ENCODE peak calls at places on chromosomes 11 and 22, in five cellular contexts. One of them, this sample, is unnamed.

GRCh38 chr22:45006101-45006872 is 3.5 kb downstream of the PHF21B start:
- DNase-seq in psoas muscle: no peak
- DNase-seq in fibroblast of lung: no peak
- DNase-seq in heart right ventricle: no peak
- DNase-seq in cardiac muscle cell: peak
- DNase-seq in this sample: no peak

GRCh38 chr11:120385110-120385509 is 48.9 kb downstream of the ARHGEF12 start:
- DNase-seq in cardiac muscle cell: peak
- DNase-seq in fibroblast of lung: peak
- DNase-seq in heart right ventricle: no peak
- DNase-seq in psoas muscle: no peak
- DNase-seq in this sample: no peak

GRCh38 chr11:109037856-109038780 is 373.2 kb downstream of the DDX10 start:
- DNase-seq in psoas muscle: no peak
- DNase-seq in fibroblast of lung: peak
- DNase-seq in heart right ventricle: no peak
- DNase-seq in cardiac muscle cell: peak
- DNase-seq in this sample: peak

GRCh38 chr22:44438056-44438455 is 60.0 kb downstream of the RTL6 start:
- DNase-seq in fibroblast of lung: no peak
- DNase-seq in psoas muscle: no peak
- DNase-seq in heart right ventricle: no peak
- DNase-seq in cardiac muscle cell: no peak
- DNase-seq in this sample: no peak

GRCh38 chr11:66317322-66317765 is 500 bp upstream of the CD248 start:
- DNase-seq in heart right ventricle: peak
- DNase-seq in cardiac muscle cell: peak
- DNase-seq in psoas muscle: peak
- DNase-seq in fibroblast of lung: peak
- DNase-seq in this sample: no peak

GRCh38 chr11:44397586-44398178 is 87.7 kb upstream of the ALX4 start:
- DNase-seq in cardiac muscle cell: no peak
- DNase-seq in fibroblast of lung: no peak
- DNase-seq in heart right ventricle: no peak
- DNase-seq in psoas muscle: no peak
- DNase-seq in this sample: no peak

GRCh38 chr11:130413383-130414106 is 14.9 kb downstream of the ADAMTS8 start:
- DNase-seq in fibroblast of lung: peak
- DNase-seq in heart right ventricle: no peak
- DNase-seq in psoas muscle: no peak
- DNase-seq in cardiac muscle cell: peak
- DNase-seq in this sample: no peak

GRCh38 chr11:63614136-63614664 is at the start of gene PLAAT3:
- DNase-seq in fibroblast of lung: peak
- DNase-seq in cardiac muscle cell: peak
- DNase-seq in psoas muscle: peak
- DNase-seq in heart right ventricle: peak
- DNase-seq in this sample: peak

GRCh38 chr11:1308745-1309497 is 511 bp downstream of the TOLLIP start:
- DNase-seq in cardiac muscle cell: no peak
- DNase-seq in heart right ventricle: no peak
- DNase-seq in psoas muscle: no peak
- DNase-seq in fibroblast of lung: peak
- DNase-seq in this sample: no peak

GRCh38 chr11:30917859-30918478 is 331.8 kb upstream of the MPPED2 start:
- DNase-seq in fibroblast of lung: peak
- DNase-seq in cardiac muscle cell: peak
- DNase-seq in psoas muscle: no peak
- DNase-seq in heart right ventricle: peak
- DNase-seq in this sample: no peak

GRCh38 chr11:36411202-36411640 is 98.9 kb downstream of the TRAF6 start:
- DNase-seq in cardiac muscle cell: peak
- DNase-seq in psoas muscle: no peak
- DNase-seq in heart right ventricle: peak
- DNase-seq in fibroblast of lung: no peak
- DNase-seq in this sample: peak

GRCh38 chr11:86688398-86689179 is 16.2 kb upstream of the ME3 start:
- DNase-seq in psoas muscle: no peak
- DNase-seq in fibroblast of lung: peak
- DNase-seq in cardiac muscle cell: peak
- DNase-seq in heart right ventricle: no peak
- DNase-seq in this sample: peak

GRCh38 chr11:115552773-115553438 is 48.7 kb upstream of the CADM1 start:
- DNase-seq in cardiac muscle cell: no peak
- DNase-seq in fibroblast of lung: no peak
- DNase-seq in heart right ventricle: no peak
- DNase-seq in psoas muscle: no peak
- DNase-seq in this sample: no peak

GRCh38 chr11:1567052-1567720 is 4.9 kb downstream of the DUSP8 start:
- DNase-seq in psoas muscle: no peak
- DNase-seq in heart right ventricle: no peak
- DNase-seq in fibroblast of lung: no peak
- DNase-seq in cardiac muscle cell: no peak
- DNase-seq in this sample: no peak

GRCh38 chr11:3867209-3868071 is 12.0 kb downstream of the STIM1 start:
- DNase-seq in fibroblast of lung: peak
- DNase-seq in cardiac muscle cell: peak
- DNase-seq in psoas muscle: no peak
- DNase-seq in heart right ventricle: peak
- DNase-seq in this sample: no peak

GRCh38 chr11:129973809-129974208 is 28.8 kb downstream of the PRDM10 start:
- DNase-seq in psoas muscle: no peak
- DNase-seq in cardiac muscle cell: no peak
- DNase-seq in heart right ventricle: peak
- DNase-seq in fibroblast of lung: peak
- DNase-seq in this sample: no peak

GRCh38 chr22:48760481-48761238 is 1067.0 kb downstream of the BRD1 start:
- DNase-seq in heart right ventricle: no peak
- DNase-seq in fibroblast of lung: no peak
- DNase-seq in psoas muscle: no peak
- DNase-seq in cardiac muscle cell: no peak
- DNase-seq in this sample: peak

GRCh38 chr11:94641167-94641761 is 74.1 kb downstream of the PIWIL4 start:
- DNase-seq in heart right ventricle: peak
- DNase-seq in cardiac muscle cell: peak
- DNase-seq in fibroblast of lung: no peak
- DNase-seq in psoas muscle: peak
- DNase-seq in this sample: no peak

GRCh38 chr11:69985654-69986420 is 92.3 kb upstream of the ANO1 start:
- DNase-seq in cardiac muscle cell: no peak
- DNase-seq in fibroblast of lung: no peak
- DNase-seq in heart right ventricle: no peak
- DNase-seq in psoas muscle: no peak
- DNase-seq in this sample: no peak

GRCh38 chr22:44102856-44103255 is 77.9 kb upstream of the PARVG start:
- DNase-seq in fibroblast of lung: no peak
- DNase-seq in cardiac muscle cell: no peak
- DNase-seq in heart right ventricle: no peak
- DNase-seq in psoas muscle: no peak
- DNase-seq in this sample: no peak

GRCh38 chr22:18000441-18001039 is 23.8 kb downstream of the MICAL3 start:
- DNase-seq in fibroblast of lung: no peak
- DNase-seq in psoas muscle: peak
- DNase-seq in cardiac muscle cell: peak
- DNase-seq in heart right ventricle: no peak
- DNase-seq in this sample: no peak

GRCh38 chr11:119509969-119510401 is 87.0 kb upstream of the THY1 start:
- DNase-seq in fibroblast of lung: peak
- DNase-seq in heart right ventricle: no peak
- DNase-seq in psoas muscle: peak
- DNase-seq in cardiac muscle cell: peak
- DNase-seq in this sample: peak

GRCh38 chr22:42693055-42693762 is 27.5 kb downstream of the A4GALT start:
- DNase-seq in fibroblast of lung: no peak
- DNase-seq in psoas muscle: no peak
- DNase-seq in heart right ventricle: no peak
- DNase-seq in cardiac muscle cell: no peak
- DNase-seq in this sample: no peak

GRCh38 chr11:102470257-102470656 is 17.7 kb upstream of the TMEM123 start:
- DNase-seq in fibroblast of lung: no peak
- DNase-seq in cardiac muscle cell: no peak
- DNase-seq in heart right ventricle: no peak
- DNase-seq in psoas muscle: no peak
- DNase-seq in this sample: no peak

GRCh38 chr11:132943737-132944556 is 588.4 kb downstream of the OPCML start:
- DNase-seq in cardiac muscle cell: no peak
- DNase-seq in heart right ventricle: no peak
- DNase-seq in fibroblast of lung: peak
- DNase-seq in psoas muscle: no peak
- DNase-seq in this sample: no peak

GRCh38 chr22:45341503-45341902 is 31.8 kb downstream of the FAM118A start:
- DNase-seq in heart right ventricle: peak
- DNase-seq in fibroblast of lung: no peak
- DNase-seq in cardiac muscle cell: no peak
- DNase-seq in psoas muscle: no peak
- DNase-seq in this sample: no peak

GRCh38 chr22:48233586-48233985 is 1471.1 kb downstream of the TBC1D22A start:
- DNase-seq in cardiac muscle cell: no peak
- DNase-seq in heart right ventricle: no peak
- DNase-seq in psoas muscle: no peak
- DNase-seq in fibroblast of lung: no peak
- DNase-seq in this sample: no peak

GRCh38 chr11:69704508-69705245 is 855 bp upstream of the FGF19 start:
- DNase-seq in cardiac muscle cell: peak
- DNase-seq in heart right ventricle: no peak
- DNase-seq in psoas muscle: no peak
- DNase-seq in fibroblast of lung: no peak
- DNase-seq in this sample: no peak

GRCh38 chr11:23680488-23681230 is 816.2 kb upstream of the LUZP2 start:
- DNase-seq in heart right ventricle: no peak
- DNase-seq in psoas muscle: no peak
- DNase-seq in cardiac muscle cell: no peak
- DNase-seq in fibroblast of lung: no peak
- DNase-seq in this sample: no peak

GRCh38 chr11:44286268-44286880 is 23.6 kb downstream of the ALX4 start:
- DNase-seq in psoas muscle: peak
- DNase-seq in cardiac muscle cell: peak
- DNase-seq in fibroblast of lung: peak
- DNase-seq in heart right ventricle: peak
- DNase-seq in this sample: no peak

GRCh38 chr11:59053387-59053786 is 32.7 kb upstream of the GLYATL1B start:
- DNase-seq in cardiac muscle cell: peak
- DNase-seq in heart right ventricle: peak
- DNase-seq in fibroblast of lung: peak
- DNase-seq in psoas muscle: peak
- DNase-seq in this sample: peak

GRCh38 chr22:45235101-45235777 is 5.5 kb downstream of the KIAA0930 start:
- DNase-seq in psoas muscle: peak
- DNase-seq in fibroblast of lung: no peak
- DNase-seq in heart right ventricle: peak
- DNase-seq in cardiac muscle cell: no peak
- DNase-seq in this sample: no peak

GRCh38 chr11:14643697-14644395 is at the start of gene PDE3B:
- DNase-seq in heart right ventricle: peak
- DNase-seq in psoas muscle: peak
- DNase-seq in fibroblast of lung: peak
- DNase-seq in cardiac muscle cell: peak
- DNase-seq in this sample: peak
- TF ChIP-seq CTCF in heart right ventricle: no peak
- TF ChIP-seq CTCF in psoas muscle: no peak
- TF ChIP-seq CTCF in fibroblast of lung: no peak
- TF ChIP-seq CTCF in cardiac muscle cell: no peak
- TF ChIP-seq CTCF in this sample: peak

DNA sequence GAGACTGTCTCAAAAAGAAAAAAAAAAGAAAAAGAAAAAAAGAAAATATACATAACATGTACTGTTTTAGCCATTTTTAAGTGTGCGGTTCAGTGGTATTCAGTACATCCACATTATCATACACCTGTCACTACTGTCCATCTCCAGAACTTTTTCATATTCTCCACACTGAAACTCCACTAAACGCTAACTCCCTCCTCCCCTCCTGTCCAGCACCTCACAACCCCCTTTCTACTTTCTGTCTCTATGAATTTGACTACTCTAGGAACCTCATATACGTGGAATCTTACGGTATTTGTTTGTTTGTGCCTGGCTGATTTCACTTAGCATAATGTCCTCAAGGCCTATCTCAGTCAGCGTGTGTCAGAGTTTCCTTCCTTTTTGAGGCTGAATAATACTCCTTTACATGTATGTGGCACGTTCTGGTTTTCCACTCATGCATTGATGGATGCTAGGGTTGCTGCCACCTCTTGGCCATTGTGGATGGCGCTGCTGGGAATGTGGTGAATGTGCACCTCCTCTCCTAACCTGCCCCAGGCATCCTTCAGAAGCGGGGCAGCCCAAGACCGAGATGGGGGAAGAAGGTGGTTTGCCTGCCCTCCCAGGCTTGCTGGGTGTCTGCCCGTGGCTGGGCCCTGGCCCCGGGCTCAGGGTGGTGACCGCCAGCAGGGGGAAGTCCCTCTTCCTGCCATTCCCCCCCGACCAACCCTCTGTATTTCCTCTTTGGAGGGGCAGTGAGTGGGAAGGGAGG is 60.5 kb downstream of the BCR start:
- DNase-seq in cardiac muscle cell: no peak
- DNase-seq in fibroblast of lung: no peak
- DNase-seq in psoas muscle: no peak
- DNase-seq in heart right ventricle: no peak
- DNase-seq in this sample: no peak
- H3K27ac ChIP-seq in cardiac muscle cell: no peak
- H3K27ac ChIP-seq in fibroblast of lung: no peak
- H3K27ac ChIP-seq in psoas muscle: no peak
- H3K27ac ChIP-seq in heart right ventricle: no peak
- H3K27ac ChIP-seq in this sample: no peak

GRCh38 chr11:62602141-62603071 is 741 bp upstream of the MTA2 start:
- DNase-seq in cardiac muscle cell: peak
- DNase-seq in fibroblast of lung: peak
- DNase-seq in psoas muscle: peak
- DNase-seq in heart right ventricle: peak
- DNase-seq in this sample: no peak
- TF ChIP-seq CTCF in cardiac muscle cell: no peak
- TF ChIP-seq CTCF in fibroblast of lung: no peak
- TF ChIP-seq CTCF in psoas muscle: peak
- TF ChIP-seq CTCF in heart right ventricle: peak
- TF ChIP-seq CTCF in this sample: no peak

DNA sequence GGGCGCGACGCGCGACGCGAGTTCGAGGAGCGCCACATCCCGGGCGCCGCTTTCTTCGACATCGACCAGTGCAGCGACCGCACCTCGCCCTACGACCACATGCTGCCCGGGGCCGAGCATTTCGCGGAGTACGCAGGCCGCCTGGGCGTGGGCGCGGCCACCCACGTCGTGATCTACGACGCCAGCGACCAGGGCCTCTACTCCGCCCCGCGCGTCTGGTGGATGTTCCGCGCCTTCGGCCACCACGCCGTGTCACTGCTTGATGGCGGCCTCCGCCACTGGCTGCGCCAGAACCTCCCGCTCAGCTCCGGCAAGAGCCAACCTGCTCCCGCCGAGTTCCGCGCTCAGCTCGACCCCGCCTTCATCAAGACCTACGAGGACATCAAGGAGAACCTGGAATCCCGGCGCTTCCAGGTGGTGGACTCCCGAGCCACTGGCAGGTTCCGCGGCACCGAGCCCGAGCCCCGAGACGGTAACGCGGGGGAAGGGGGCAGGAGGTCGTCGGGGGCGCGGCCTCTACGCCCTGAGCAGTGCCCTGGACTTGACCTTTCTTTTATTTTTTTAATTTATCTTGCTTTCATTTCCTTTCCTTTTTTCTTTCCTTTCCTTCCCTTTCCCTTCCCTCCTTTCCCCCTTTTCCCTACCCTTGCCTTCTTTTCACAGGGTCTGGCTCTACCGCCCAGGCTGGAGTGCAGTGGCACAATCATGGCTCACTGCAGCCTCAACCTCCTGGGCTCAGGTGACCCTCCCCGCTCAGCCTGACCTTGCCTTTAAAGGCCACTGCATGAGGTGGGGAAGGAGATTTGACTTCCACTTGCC is 5.0 kb downstream of the MPST start:
- DNase-seq in psoas muscle: no peak
- DNase-seq in fibroblast of lung: no peak
- DNase-seq in heart right ventricle: no peak
- DNase-seq in cardiac muscle cell: no peak
- DNase-seq in this sample: no peak
- H3K27ac ChIP-seq in psoas muscle: no peak
- H3K27ac ChIP-seq in fibroblast of lung: no peak
- H3K27ac ChIP-seq in heart right ventricle: no peak
- H3K27ac ChIP-seq in cardiac muscle cell: no peak
- H3K27ac ChIP-seq in this sample: no peak

This sample was measured in ascending aorta.